ENCODE peak calls at places on chromosomes 3 and 15, in eight cellular contexts. T is GM20000; Y is activated CD8-positive, alpha-beta memory T cell treated with anti-CD3 and anti-CD28 coated beads for 24 hours; V is CD4-positive, alpha-beta T cell; E is GM19239; P is activated effector memory CD4-positive, alpha-beta T cell treated with anti-CD3 and anti-CD28 coated beads, Interleukin-2, amount 50 U/mL, for 16 hours; I is SW 1271; Z is NCI-H1930. R is an unnamed sample.

GRCh38 chr15:92637621-92638020 is 18.0 kb downstream of the FAM174B start:
- DNase-seq in T (no peak), Y (peak), V (no peak), E (no peak), P (no peak), I (no peak), Z (no peak), R (peak)

GRCh38 chr3:11517601-11518000 is 126.1 kb downstream of the VGLL4 start:
- DNase-seq in T (no peak), Y (no peak), V (no peak), E (no peak), P (no peak), I (no peak), Z (no peak), R (peak)

GRCh38 chr15:39270976-39271375 is 309.9 kb upstream of the THBS1 start:
- DNase-seq in T (no peak), Y (no peak), V (no peak), E (no peak), P (no peak), I (no peak), Z (no peak), R (no peak)

GRCh38 chr3:133441867-133442270 is 42.0 kb downstream of the BFSP2 start:
- DNase-seq in T (peak), Y (no peak), V (no peak), E (no peak), P (peak), I (no peak), Z (no peak), R (no peak)

GRCh38 chr3:98893740-98894139 is 7.8 kb downstream of the DCBLD2 start:
- DNase-seq in T (no peak), Y (no peak), V (no peak), E (no peak), P (no peak), I (no peak), Z (no peak), R (no peak)

GRCh38 chr3:64896173-64896925 is 208.5 kb upstream of the ADAMTS9 start:
- DNase-seq in T (no peak), Y (no peak), V (no peak), E (no peak), P (no peak), I (no peak), Z (no peak), R (no peak)

GRCh38 chr15:30921781-30922371 is 18.2 kb downstream of the FAN1 start:
- DNase-seq in T (no peak), Y (no peak), V (no peak), E (no peak), P (no peak), I (no peak), Z (no peak), R (no peak)

GRCh38 chr15:65085990-65086679 is 9.6 kb downstream of the KBTBD13 start:
- DNase-seq in T (no peak), Y (no peak), V (no peak), E (no peak), P (no peak), I (no peak), Z (peak), R (no peak)

GRCh38 chr3:58206406-58207011 is 4.3 kb downstream of the DNASE1L3 start:
- DNase-seq in T (no peak), Y (no peak), V (no peak), E (no peak), P (no peak), I (no peak), Z (no peak), R (no peak)

GRCh38 chr3:10706156-10707088 is 109.6 kb upstream of the SLC6A11 start:
- DNase-seq in T (peak), Y (no peak), V (no peak), E (no peak), P (no peak), I (no peak), Z (no peak), R (no peak)

GRCh38 chr3:16768956-16769355 is 115.8 kb upstream of the PLCL2 start:
- DNase-seq in T (no peak), Y (no peak), V (no peak), E (no peak), P (no peak), I (no peak), Z (no peak), R (no peak)